ENCODE peak calls at places on chromosomes 3 and 15, in four cellular contexts. P is GM12878, B is H1, W is HepG2. U is an unnamed sample.

GRCh38 chr3:131549340-131549739 is 46.6 kb upstream of the MRPL3 start:
- DNase-seq in P (no peak), B (no peak), W (no peak), U (no peak)

GRCh38 chr3:153146191-153147053 is 15.6 kb upstream of the RAP2B start:
- DNase-seq in P (no peak), B (no peak), W (no peak), U (no peak)

GRCh38 chr3:73070675-73071575 is 9.5 kb downstream of the EBLN2 start:
- DNase-seq in P (no peak), B (no peak), W (peak; percentile 7), U (no peak)

GRCh38 chr15:34883633-34884032 is 85.9 kb downstream of the AQR start:
- DNase-seq in P (no peak), B (no peak), W (no peak), U (no peak)

GRCh38 chr15:78921517-78921916 is 23.3 kb downstream of the CTSH start:
- DNase-seq in P (no peak), B (no peak), W (no peak), U (no peak)

GRCh38 chr3:49173792-49174170 is 2.4 kb downstream of the KLHDC8B start:
- DNase-seq in P (no peak), B (no peak), W (no peak), U (peak; percentile 33)

GRCh38 chr3:126979076-126979628 is 3.8 kb upstream of the PLXNA1 start:
- DNase-seq in P (no peak), B (no peak), W (peak; percentile 26), U (no peak)

GRCh38 chr15:68719676-68720075 is 101.0 kb downstream of the ANP32A start:
- DNase-seq in P (no peak), B (no peak), W (no peak), U (no peak)

GRCh38 chr3:177729939-177730700 is 532.8 kb upstream of the TBL1XR1 start:
- DNase-seq in P (no peak), B (no peak), W (no peak), U (no peak)

GRCh38 chr15:90686435-90687218 is 30.5 kb upstream of the BLM start:
- DNase-seq in P (peak; percentile 92), B (no peak), W (no peak), U (no peak)

GRCh38 chr3:197513953-197514785 is 41.6 kb downstream of the BDH1 start:
- DNase-seq in P (no peak), B (no peak), W (no peak), U (no peak)

GRCh38 chr3:136699271-136699828 is 52.8 kb downstream of the STAG1 start:
- DNase-seq in P (no peak), B (no peak), W (no peak), U (no peak)

GRCh38 chr15:79156704-79157375 is 66.3 kb upstream of the RASGRF1 start:
- DNase-seq in P (no peak), B (no peak), W (no peak), U (no peak)

GRCh38 chr15:67165653-67166260 is 88.7 kb downstream of the AAGAB start:
- DNase-seq in P (no peak), B (peak; percentile 80), W (no peak), U (peak; percentile 94)
- H3K9ac ChIP-seq in P (no peak overlapping the region), B (no peak overlapping the region), W (no peak overlapping the region), U (peak overlapping the region; percentile 51)

GRCh38 chr15:69808756-69809155 is 289.0 kb downstream of the TLE3 start:
- DNase-seq in P (no peak), B (no peak), W (no peak), U (no peak)
- TF ChIP-seq SUZ12 in P (no peak), B (no peak), W (no peak), U (no peak)

DNA sequence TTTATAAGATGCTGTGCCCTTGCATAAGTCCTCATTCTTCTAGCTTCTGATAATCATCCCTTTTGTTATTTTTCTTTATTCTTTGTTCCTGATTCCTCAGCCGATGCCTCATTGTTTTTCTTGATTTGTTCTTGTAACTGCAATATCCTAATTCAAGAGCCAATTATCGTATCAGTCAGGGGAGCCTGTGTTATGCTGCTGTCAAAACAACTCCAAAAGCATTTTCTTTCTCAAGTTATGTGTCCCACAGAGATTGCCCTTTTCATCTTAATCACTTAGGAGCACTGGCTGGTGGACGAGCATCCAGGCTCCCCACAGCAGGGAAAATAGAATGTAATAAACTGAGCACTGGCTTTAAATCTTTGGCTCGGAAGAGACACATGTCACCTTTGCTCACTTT is 207.3 kb downstream of the CHL1 start:
- DNase-seq in P (no peak), B (no peak), W (no peak), U (no peak)
- H3K4me1 ChIP-seq in P (no peaks in the 10 kb centered on the region), B (no peaks in the 10 kb centered on the region), W (no peaks in the 10 kb centered on the region), U (no peaks in the 10 kb centered on the region)

GRCh38 chr15:99076555-99077308 is 28.1 kb upstream of the SYNM start:
- DNase-seq in P (peak; percentile 74), B (peak; percentile 38), W (peak; percentile 67), U (no peak)
- H3K9ac ChIP-seq in P (peak overlapping the region; percentile 66), B (no peak overlapping the region), W (no peak overlapping the region), U (peak overlapping the region; percentile 12)

GRCh38 chr3:42557849-42558248 is 23.9 kb downstream of the SEC22C start:
- DNase-seq in P (no peak), B (no peak), W (peak; percentile 13), U (peak; percentile 18)

GRCh38 chr3:42552830-42553229 is 28.9 kb downstream of the SEC22C start:
- DNase-seq in P (no peak), B (no peak), W (no peak), U (no peak)

GRCh38 chr3:42556089-42556632 is 25.6 kb downstream of the SEC22C start:
- DNase-seq in P (no peak), B (no peak), W (no peak), U (no peak)
- TF ChIP-seq SUZ12 in P (no peak), B (no peak), W (no peak), U (no peak)

U was measured in NT2/D1.